ENCODE peak calls at places on chromosomes 7 and 10, in nine cellular contexts. V, H, L, F, R, T, S, I and K are unnamed samples.
A peak's percentile ranks its signal among the peaks of the same experiment; 100 is the strongest.

GRCh38 chr10:49441488-49442476 is 45.9 kb upstream of the DRGX start:
- DNase-seq in L (no peak), S (peak; percentile 77), I (no peak), F (peak; percentile 10), V (no peak), R (no peak), H (no peak), T (no peak), K (no peak)

GRCh38 chr7:116691664-116692063 is 19.7 kb downstream of the MET start:
- DNase-seq in S (no peak), F (peak; percentile 47), H (no peak), I (no peak), V (no peak), L (no peak), R (peak; percentile 49), T (no peak), K (no peak)

GRCh38 chr7:143906895-143907294 is 4.9 kb upstream of the TCAF1 start:
- DNase-seq in T (no peak), R (no peak), H (no peak), F (no peak), I (no peak), L (peak; percentile 88), V (peak; percentile 41), S (no peak), K (no peak)

GRCh38 chr10:72108811-72109618 is 20.7 kb upstream of the SPOCK2 start:
- DNase-seq in H (no peak), V (no peak), I (no peak), L (no peak), R (no peak), S (no peak), T (no peak), F (no peak), K (no peak)

GRCh38 chr7:29038463-29038862 is 80.3 kb upstream of the TRIL start:
- DNase-seq in S (no peak), V (no peak), I (no peak), L (no peak), H (no peak), R (no peak), F (peak; percentile 58), T (no peak), K (no peak)

GRCh38 chr7:120741371-120742042 is 116.4 kb downstream of the TSPAN12 start:
- DNase-seq in R (no peak), L (no peak), H (no peak), V (no peak), S (no peak), F (no peak), I (no peak), T (no peak), K (no peak)

GRCh38 chr7:138247081-138247480 is 170.8 kb downstream of the AKR1D1 start:
- DNase-seq in R (no peak), I (no peak), L (no peak), S (no peak), H (no peak), V (no peak), F (no peak), T (no peak), K (no peak)

GRCh38 chr7:117088623-117089199 is 135.4 kb downstream of the ST7 start:
- DNase-seq in T (no peak), S (no peak), R (no peak), H (no peak), I (no peak), L (no peak), F (no peak), V (no peak), K (no peak)

GRCh38 chr7:138864667-138865066 is 66.7 kb upstream of the ATP6V0A4 start:
- DNase-seq in I (no peak), V (no peak), R (peak; percentile 86), H (no peak), L (no peak), T (no peak), F (peak; percentile 86), S (no peak), K (no peak)

GRCh38 chr10:1382711-1383110 is 326.5 kb downstream of the WDR37 start:
- DNase-seq in V (no peak), I (no peak), L (peak; percentile 21), H (no peak), R (no peak), S (no peak), T (peak; percentile 17), F (no peak), K (peak; percentile 24)

GRCh38 chr7:134021861-134022260 is 105.3 kb upstream of the LRGUK start:
- DNase-seq in V (no peak), R (no peak), H (no peak), L (no peak), F (no peak), T (no peak), S (no peak), I (no peak), K (no peak)

GRCh38 chr10:35535136-35535535 is 70.0 kb upstream of the GJD4 start:
- DNase-seq in T (no peak), F (no peak), L (no peak), I (no peak), V (no peak), H (no peak), R (no peak), S (no peak), K (no peak)
- H3K9me3 ChIP-seq in T (no peaks in the 10 kb centered on the region), F (no peaks in the 10 kb centered on the region), L (no peaks in the 10 kb centered on the region), I (no peaks in the 10 kb centered on the region), V (peaks cover 3% of the 10 kb centered on the region), H (peaks cover 10% of the 10 kb centered on the region), R (no peaks in the 10 kb centered on the region), S (no peaks in the 10 kb centered on the region), K (no peaks in the 10 kb centered on the region)

DNA sequence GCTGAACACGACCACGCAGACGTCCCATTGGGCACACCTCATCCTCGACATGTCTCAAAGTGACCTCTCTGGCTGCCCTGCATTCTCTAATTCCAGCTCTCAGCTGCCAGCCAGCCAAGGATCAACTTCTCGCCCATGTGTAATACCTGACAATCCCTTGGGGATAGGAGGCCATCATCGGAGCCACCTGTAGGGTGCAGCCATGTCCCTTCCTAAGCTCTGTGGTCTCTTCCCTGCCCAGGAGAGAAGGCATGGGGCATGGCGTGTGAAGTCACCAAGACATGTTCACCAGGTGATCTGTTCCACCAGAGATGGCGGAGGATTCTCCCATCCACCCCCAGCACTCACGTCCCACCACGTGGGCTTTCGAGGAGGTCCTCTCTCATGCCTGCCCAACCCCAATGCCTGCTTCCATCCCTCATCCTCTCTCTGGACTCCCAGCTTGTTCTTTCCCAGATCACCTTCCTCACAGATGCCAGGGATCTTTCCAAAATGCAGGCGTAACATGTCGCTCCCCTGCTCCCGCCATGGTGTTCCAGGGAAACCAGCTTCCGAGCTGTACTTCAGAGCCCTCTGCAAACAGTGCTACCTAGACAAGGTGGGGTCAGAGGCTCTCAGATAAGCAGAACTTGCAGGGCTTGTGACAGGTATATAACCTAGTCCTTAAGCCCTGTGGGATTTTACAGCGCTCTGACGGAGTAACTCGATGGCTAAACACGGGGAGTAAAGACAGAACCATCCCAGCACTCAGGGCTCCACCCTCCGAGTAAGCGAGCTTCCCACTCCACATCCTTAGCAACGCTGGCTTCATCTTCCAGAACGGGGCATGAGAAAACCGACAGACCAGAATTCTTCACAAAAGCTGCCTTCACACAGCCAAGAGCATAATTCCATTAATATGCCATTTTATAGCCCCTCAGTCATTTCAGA is 41.1 kb downstream of the BRI3 start:
- DNase-seq in T (no peak), F (no peak), S (no peak), V (peak; percentile 62), L (peak; percentile 38), I (no peak), H (no peak), R (peak; percentile 13), K (no peak)
- H3K4me1 ChIP-seq in T (no peaks in the 10 kb centered on the region), F (no peaks in the 10 kb centered on the region), S (no peaks in the 10 kb centered on the region), V (peaks cover 7% of the 10 kb centered on the region), L (no peaks in the 10 kb centered on the region), I (peaks cover 5% of the 10 kb centered on the region), H (no peaks in the 10 kb centered on the region), R (no peaks in the 10 kb centered on the region), K (no peaks in the 10 kb centered on the region)

GRCh38 chr7:16106300-16106699 is 315.0 kb downstream of the CRPPA start:
- DNase-seq in R (no peak), L (no peak), F (no peak), S (no peak), H (no peak), I (no peak), T (no peak), V (no peak), K (no peak)

DNA sequence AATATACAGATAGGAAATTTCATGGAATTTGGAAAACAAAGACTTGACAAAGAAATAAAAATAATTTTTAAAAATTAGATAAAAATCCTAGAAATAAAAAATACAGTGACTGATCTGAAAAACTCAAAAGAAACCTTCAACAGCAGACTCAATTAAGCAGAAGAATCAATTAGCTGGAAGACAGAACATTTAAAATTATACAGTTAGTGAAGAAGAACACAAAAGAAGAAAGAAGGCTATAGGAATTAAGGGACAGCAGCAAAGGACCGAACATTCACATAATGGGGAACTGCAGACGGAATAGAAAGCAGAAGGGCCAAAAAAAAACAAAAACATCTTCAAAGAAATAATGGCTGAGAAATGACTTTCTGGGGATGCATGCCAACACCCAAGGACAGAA is 314.5 kb downstream of the CRPPA start:
- DNase-seq in R (no peak), T (no peak), S (no peak), I (no peak), H (no peak), L (no peak), V (no peak), F (no peak), K (no peak)
- H3K9me3 ChIP-seq in R (no peaks in the 10 kb centered on the region), T (peaks cover 21% of the 10 kb centered on the region), S (no peaks in the 10 kb centered on the region), I (peaks cover 62% of the 10 kb centered on the region), H (peaks cover 20% of the 10 kb centered on the region), L (no peaks in the 10 kb centered on the region), V (peaks cover 4% of the 10 kb centered on the region), F (no peaks in the 10 kb centered on the region), K (peaks cover 11% of the 10 kb centered on the region)

GRCh38 chr10:12704488-12704887 is 297.0 kb downstream of the CCDC3 start:
- DNase-seq in F (no peak), T (no peak), R (peak; percentile 27), S (no peak), I (no peak), H (no peak), L (no peak), V (no peak), K (no peak)

GRCh38 chr10:12703141-12703540 is 298.4 kb downstream of the CCDC3 start:
- DNase-seq in L (no peak), H (no peak), F (no peak), S (no peak), I (no peak), R (no peak), V (no peak), T (no peak), K (no peak)

GRCh38 chr10:12702215-12702614 is 299.3 kb downstream of the CCDC3 start:
- DNase-seq in V (no peak), F (no peak), H (no peak), I (no peak), S (no peak), T (no peak), R (no peak), L (no peak), K (no peak)

GRCh38 chr10:12701696-12702095 is 299.8 kb downstream of the CCDC3 start:
- DNase-seq in I (no peak), F (peak; percentile 34), H (no peak), L (no peak), V (peak; percentile 31), T (no peak), S (no peak), R (no peak), K (no peak)

DNA sequence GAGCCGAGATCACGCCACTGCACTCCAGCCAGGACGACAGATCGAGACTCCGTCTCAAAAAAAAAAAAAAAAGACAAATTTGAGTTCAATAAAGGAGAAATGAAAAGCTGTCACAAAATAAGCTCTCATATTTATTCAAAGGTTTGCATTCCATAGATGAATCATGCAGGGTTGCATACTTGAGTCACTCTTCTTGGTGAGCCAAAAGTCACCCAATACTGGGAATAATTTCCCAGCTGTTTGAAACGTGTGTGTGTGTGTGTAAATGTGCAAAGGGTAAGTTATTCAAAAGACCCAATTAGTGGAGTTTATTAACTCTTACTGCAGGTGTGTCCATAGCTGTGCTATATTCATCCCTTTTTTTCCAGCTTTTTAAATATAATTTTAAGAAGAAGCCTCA is 297.7 kb downstream of the CCDC3 start:
- DNase-seq in V (no peak), R (peak; percentile 87), I (no peak), F (peak; percentile 71), H (no peak), T (no peak), S (no peak), L (no peak), K (no peak)
- H3K4me1 ChIP-seq in V (peaks cover 24% of the 10 kb centered on the region), R (peaks cover 44% of the 10 kb centered on the region), I (peaks cover 37% of the 10 kb centered on the region), F (peaks cover 4% of the 10 kb centered on the region), H (no peaks in the 10 kb centered on the region), T (peaks cover 49% of the 10 kb centered on the region), S (peaks cover 21% of the 10 kb centered on the region), L (no peaks in the 10 kb centered on the region), K (no peaks in the 10 kb centered on the region)